ENCODE peak calls at places on chromosome 12, in four cellular contexts. A, Z, W and Y are unnamed samples. For H3K4me1, the result is how much of the 10 kb centered on the place peaks cover.

GRCh38 chr12:2054091-2055018 is 1.6 kb downstream of the CACNA1C start:
- DNase-seq in A (no peak), Z (no peak), W (no peak), Y (peak)

GRCh38 chr12:181921-182320 is 32.0 kb downstream of the SLC6A12 start:
- DNase-seq in A (no peak), Z (no peak), W (no peak), Y (no peak)

GRCh38 chr12:71954040-71954649 is 15.5 kb downstream of the TPH2 start:
- DNase-seq in A (no peak), Z (no peak), W (no peak), Y (no peak)

GRCh38 chr12:78146365-78146772 is 315.7 kb downstream of the NAV3 start:
- DNase-seq in A (peak), Z (peak), W (peak), Y (peak)

GRCh38 chr12:94198872-94199271 is 50.5 kb downstream of the PLXNC1 start:
- DNase-seq in A (no peak), Z (no peak), W (no peak), Y (no peak)

GRCh38 chr12:88662093-88662492 is 81.8 kb upstream of the KITLG start:
- DNase-seq in A (no peak), Z (no peak), W (no peak), Y (no peak)

GRCh38 chr12:65603428-65604351 is 220.6 kb upstream of the HMGA2 start:
- DNase-seq in A (peak), Z (no peak), W (peak), Y (no peak)

GRCh38 chr12:85633491-85633890 is 202.7 kb downstream of the RASSF9 start:
- DNase-seq in A (no peak), Z (no peak), W (no peak), Y (no peak)

GRCh38 chr12:108306014-108306501 is 33.1 kb downstream of the CMKLR1 start:
- DNase-seq in A (no peak), Z (no peak), W (peak), Y (no peak)

GRCh38 chr12:17609152-17609551 is 480.8 kb downstream of the RERGL start:
- DNase-seq in A (no peak), Z (no peak), W (no peak), Y (no peak)

DNA sequence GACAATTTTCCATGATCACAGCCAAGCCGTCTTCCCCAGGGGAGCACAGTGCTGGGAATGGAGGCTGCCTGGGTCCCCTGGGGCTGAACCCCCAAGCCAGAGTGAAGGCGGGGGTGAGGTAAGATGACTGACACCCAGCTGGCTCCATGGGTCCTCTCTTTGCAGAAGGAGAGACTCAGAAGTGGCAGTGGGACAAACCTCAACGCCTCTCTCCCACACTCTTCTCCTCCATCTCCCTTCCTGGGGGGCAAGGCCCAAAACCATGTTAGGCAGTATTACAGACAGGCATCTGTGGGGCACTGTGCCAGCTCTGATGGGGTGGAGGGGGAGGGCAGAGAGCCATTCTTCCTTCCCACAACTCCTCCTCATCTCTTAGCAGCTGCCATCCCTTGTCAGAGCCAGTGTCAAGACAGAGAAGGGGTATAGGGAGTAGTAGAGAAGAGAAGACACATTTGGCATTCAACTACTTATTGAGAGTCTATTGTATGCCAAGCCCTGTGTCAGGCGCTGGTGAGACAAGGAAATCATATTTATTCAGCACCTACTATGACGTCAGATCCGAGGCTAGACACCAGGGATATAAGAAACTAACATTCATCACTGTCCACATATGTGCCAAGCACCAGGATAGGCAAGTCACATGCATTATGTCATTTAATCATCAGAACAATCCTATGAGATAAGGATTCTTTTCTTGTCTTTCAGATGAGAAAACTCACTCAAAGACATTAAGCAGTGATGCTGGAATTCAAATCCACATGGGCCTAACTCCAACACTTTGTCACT is 3.5 kb downstream of the ITGA7 start:
- DNase-seq in A (no peak), Z (no peak), W (no peak), Y (no peak)
- TF ChIP-seq POLR2AphosphoS5 in A (no peak), Z (no peak), W (no peak), Y (no peak)

GRCh38 chr12:46264057-46264456 is 4.8 kb downstream of the SLC38A1 start:
- DNase-seq in A (no peak), Z (no peak), W (no peak), Y (no peak)
- TF ChIP-seq ELF1 in A (no peak), Z (no peak), W (no peak), Y (no peak)

GRCh38 chr12:126819554-126819953 is 1447.4 kb upstream of the TMEM132C start:
- DNase-seq in A (no peak), Z (no peak), W (no peak), Y (no peak)
- H3K4me1 ChIP-seq in A (under half), Z (under half), W (under half), Y (under half)

GRCh38 chr12:54428050-54429013 is 9.3 kb upstream of the ITGA5 start:
- DNase-seq in A (no peak), Z (no peak), W (peak), Y (no peak)
- TF ChIP-seq POLR2AphosphoS5 in A (no peak), Z (no peak), W (no peak), Y (no peak)

GRCh38 chr12:3078086-3078820 is 1.1 kb downstream of the TSPAN9 start:
- DNase-seq in A (no peak), Z (no peak), W (no peak), Y (no peak)
- TF ChIP-seq ELF1 in A (no peak), Z (no peak), W (no peak), Y (no peak)

GRCh38 chr12:56219840-56220239 is 1.9 kb downstream of the RNF41 start:
- DNase-seq in A (no peak), Z (no peak), W (no peak), Y (no peak)
- H3K4me1 ChIP-seq in A (under half), Z (under half), W (under half), Y (under half)